ENCODE peak calls at places on chromosomes 2 and 18, in seven cellular contexts. B, T, R, L, W, C and H are unnamed samples.

GRCh38 chr18:47826157-47827074 is 104.0 kb downstream of the SMAD2 start:
- DNase-seq in B (no peak), T (no peak), R (no peak), L (no peak), W (no peak), C (no peak), H (no peak)

GRCh38 chr18:10748641-10749040 is 222.8 kb downstream of the NAPG start:
- DNase-seq in B (no peak), T (no peak), R (no peak), L (no peak), W (peak), C (no peak), H (no peak)

GRCh38 chr2:30074023-30074422 is 72.8 kb upstream of the YPEL5 start:
- DNase-seq in B (no peak), T (no peak), R (no peak), L (no peak), W (no peak), C (no peak), H (no peak)

GRCh38 chr2:55140316-55141219 is 90.3 kb upstream of the RTN4 start:
- DNase-seq in B (no peak), T (no peak), R (no peak), L (no peak), W (no peak), C (no peak), H (no peak)

GRCh38 chr2:173934895-173935294 is 30.3 kb downstream of the SP3 start:
- DNase-seq in B (no peak), T (no peak), R (no peak), L (no peak), W (no peak), C (no peak), H (no peak)

GRCh38 chr2:230498506-230499107 is 82.6 kb downstream of the SP100 start:
- DNase-seq in B (no peak), T (no peak), R (no peak), L (no peak), W (no peak), C (no peak), H (no peak)

GRCh38 chr18:13639196-13639595 is 87.2 kb downstream of the FAM210A start:
- DNase-seq in B (no peak), T (no peak), R (no peak), L (no peak), W (no peak), C (no peak), H (no peak)

GRCh38 chr18:7657937-7658336 is 90.8 kb downstream of the PTPRM start:
- DNase-seq in B (no peak), T (no peak), R (no peak), L (no peak), W (peak), C (no peak), H (no peak)

GRCh38 chr2:134178109-134178877 is 75.6 kb upstream of the MGAT5 start:
- DNase-seq in B (no peak), T (no peak), R (no peak), L (no peak), W (peak), C (no peak), H (no peak)

GRCh38 chr2:241636983-241637232 is at the start of gene THAP4:
- DNase-seq in B (peak), T (peak), R (peak), L (no peak), W (no peak), C (no peak), H (no peak)

GRCh38 chr2:190916829-190917228 is 36.2 kb downstream of the GLS start:
- DNase-seq in B (no peak), T (no peak), R (no peak), L (no peak), W (no peak), C (no peak), H (no peak)

GRCh38 chr18:52907522-52907921 is 567.5 kb downstream of the DCC start:
- DNase-seq in B (no peak), T (no peak), R (no peak), L (peak), W (no peak), C (no peak), H (no peak)

GRCh38 chr2:113228351-113228750 is 50.4 kb downstream of the PAX8 start:
- DNase-seq in B (no peak), T (no peak), R (no peak), L (no peak), W (no peak), C (no peak), H (no peak)

GRCh38 chr2:903223-903900 is 47.3 kb upstream of the SNTG2 start:
- DNase-seq in B (no peak), T (no peak), R (no peak), L (no peak), W (no peak), C (no peak), H (no peak)

GRCh38 chr2:35468271-35468670 is 887.3 kb upstream of the CRIM1 start:
- DNase-seq in B (no peak), T (no peak), R (no peak), L (no peak), W (no peak), C (no peak), H (no peak)

GRCh38 chr2:208266641-208267335 is 733 bp downstream of the PIKFYVE start:
- DNase-seq in B (no peak), T (no peak), R (no peak), L (no peak), W (peak), C (no peak), H (no peak)

GRCh38 chr2:240646061-240646899 is 21.0 kb downstream of the GPR35 start:
- DNase-seq in B (no peak), T (no peak), R (no peak), L (no peak), W (no peak), C (peak), H (no peak)

GRCh38 chr2:172929644-172930043 is 146.0 kb upstream of the MAP3K20 start:
- DNase-seq in B (no peak), T (no peak), R (no peak), L (no peak), W (no peak), C (no peak), H (no peak)

GRCh38 chr2:26988165-26988879 is 17.9 kb downstream of the MAPRE3 start:
- DNase-seq in B (no peak), T (no peak), R (no peak), L (no peak), W (peak), C (no peak), H (no peak)

GRCh38 chr2:99573624-99574251 is 83.9 kb upstream of the REV1 start:
- DNase-seq in B (no peak), T (no peak), R (no peak), L (no peak), W (no peak), C (no peak), H (no peak)

GRCh38 chr2:234091432-234091879 is 41.0 kb downstream of the SPP2 start:
- DNase-seq in B (no peak), T (no peak), R (no peak), L (no peak), W (no peak), C (no peak), H (no peak)

GRCh38 chr2:209413615-209414014 is 10.2 kb upstream of the MAP2 start:
- DNase-seq in B (no peak), T (no peak), R (no peak), L (no peak), W (no peak), C (no peak), H (no peak)

GRCh38 chr2:5734866-5735861 is 43.0 kb downstream of the SOX11 start:
- DNase-seq in B (no peak), T (no peak), R (no peak), L (no peak), W (no peak), C (no peak), H (no peak)

GRCh38 chr2:84904151-84904550 is 1.3 kb upstream of the TMSB10 start:
- DNase-seq in B (no peak), T (no peak), R (no peak), L (no peak), W (no peak), C (no peak), H (no peak)
- H3K27ac ChIP-seq in B (no peak), T (peak), R (peak), L (peak), W (peak), C (peak), H (no peak)

GRCh38 chr2:196262606-196263005 is 91.2 kb upstream of the STK17B start:
- DNase-seq in B (no peak), T (no peak), R (no peak), L (no peak), W (no peak), C (no peak), H (no peak)
- H3K27ac ChIP-seq in B (no peak), T (no peak), R (no peak), L (no peak), W (no peak), C (no peak), H (no peak)

GRCh38 chr2:70069049-70069448 is 18.2 kb upstream of the PCBP1 start:
- DNase-seq in B (no peak), T (no peak), R (no peak), L (no peak), W (peak), C (no peak), H (no peak)
- H3K27ac ChIP-seq in B (peak), T (peak), R (peak), L (peak), W (no peak), C (peak), H (no peak)

DNA sequence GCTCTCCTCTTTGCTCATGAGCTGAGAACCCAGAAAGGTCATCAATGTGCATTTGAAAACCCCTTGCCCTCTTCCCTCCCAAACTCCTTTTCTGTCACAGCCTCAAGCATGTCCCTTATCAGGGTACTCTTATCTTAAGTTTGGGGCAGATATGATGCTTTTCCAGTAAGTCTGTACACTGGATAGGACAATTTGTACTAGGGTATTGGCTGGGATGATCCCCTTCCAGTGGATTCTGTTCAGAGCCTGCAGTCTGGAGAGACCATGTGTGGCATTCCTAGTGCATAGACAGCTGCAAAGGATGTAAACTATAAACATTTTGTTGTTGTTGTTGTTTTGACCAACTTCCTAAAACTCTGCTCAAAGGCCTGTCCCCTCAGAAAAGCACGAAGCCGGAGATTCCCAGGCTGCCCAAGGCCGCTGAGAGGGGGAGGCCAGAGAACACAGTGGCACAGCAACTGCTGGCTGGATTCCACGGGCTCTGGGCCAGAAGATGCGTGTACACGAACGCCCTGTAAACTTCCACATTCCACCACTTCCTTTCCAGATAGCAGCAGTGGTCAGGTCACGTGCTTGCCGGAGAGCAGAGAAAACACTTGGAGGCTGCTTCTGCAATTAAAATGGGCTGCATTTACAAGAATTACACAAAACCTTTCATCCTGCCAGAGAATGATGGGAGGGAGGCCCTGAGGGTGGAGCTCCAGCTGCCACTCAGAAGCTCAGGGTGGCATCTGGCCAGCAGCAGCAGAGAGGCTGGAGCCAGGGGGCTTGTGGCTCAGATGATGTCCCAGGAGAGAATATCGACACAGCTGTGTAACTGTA is 42.1 kb downstream of the BMP10 start:
- DNase-seq in B (peak), T (peak), R (peak), L (peak), W (peak), C (peak), H (peak)
- H3K27ac ChIP-seq in B (no peak), T (peak), R (peak), L (peak), W (peak), C (peak), H (peak)